ENCODE peak calls at places on chromosomes 13 and 19, in four cellular contexts. S, R, Q and P are unnamed samples.

GRCh38 chr13:72782717-72783116 is 784 bp downstream of the PIBF1 start:
- DNase-seq in Q (no peak), S (no peak), R (no peak), P (no peak)

GRCh38 chr19:37932985-37933953 is 26.3 kb downstream of the SIPA1L3 start:
- DNase-seq in S (no peak), Q (no peak), R (peak), P (no peak)

GRCh38 chr13:97496511-97496910 is 62.5 kb downstream of the RAP2A start:
- DNase-seq in Q (no peak), R (no peak), S (no peak), P (no peak)

GRCh38 chr19:46487802-46488445 is 7.7 kb downstream of the PNMA8B start:
- DNase-seq in R (peak), Q (peak), S (peak), P (peak)

GRCh38 chr13:48159436-48160225 is 64.7 kb upstream of the MED4 start:
- DNase-seq in Q (no peak), S (no peak), R (no peak), P (no peak)

GRCh38 chr19:37346091-37346490 is 24.8 kb upstream of the ZNF527 start:
- DNase-seq in Q (no peak), R (no peak), S (no peak), P (no peak)

GRCh38 chr13:37666036-37666435 is 67.5 kb upstream of the POSTN start:
- DNase-seq in R (no peak), S (no peak), Q (no peak), P (no peak)

GRCh38 chr13:40456397-40456958 is 210.0 kb downstream of the FOXO1 start:
- DNase-seq in S (no peak), R (no peak), Q (no peak), P (no peak)

GRCh38 chr13:94920578-94920977 is 208.2 kb upstream of the SOX21 start:
- DNase-seq in Q (no peak), S (no peak), R (no peak), P (no peak)

DNA sequence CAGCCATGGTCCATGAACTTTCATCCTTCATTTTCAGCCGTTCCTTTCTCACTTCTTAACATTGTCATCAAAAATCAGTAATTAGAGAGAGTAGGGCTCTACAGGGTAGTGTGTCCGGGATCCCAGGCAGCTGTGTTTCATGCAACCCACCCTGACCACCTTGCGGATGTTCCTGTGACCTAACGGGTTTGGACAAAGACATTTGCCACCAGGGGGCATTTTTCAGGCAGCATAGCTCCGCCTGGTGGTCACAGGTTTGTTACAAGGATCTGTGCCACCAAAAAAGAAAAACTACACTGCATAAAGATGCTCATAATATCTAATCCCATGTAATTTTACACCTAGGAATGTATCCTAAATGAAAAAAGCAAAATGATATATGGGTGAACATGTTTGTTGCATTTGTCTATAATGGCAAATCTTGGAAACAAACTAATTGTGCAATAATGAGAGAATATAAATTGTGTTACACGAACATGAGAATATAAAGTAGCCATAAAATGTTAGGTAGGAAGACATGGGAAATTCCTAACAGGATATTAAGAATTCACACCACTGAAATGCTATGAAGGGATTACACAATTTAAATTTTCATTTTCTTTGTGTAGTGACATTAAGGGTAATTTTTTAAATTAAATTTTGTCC is 123.0 kb downstream of the SLC7A1 start:
- DNase-seq in R (peak), S (peak), Q (peak), P (peak)
- TF ChIP-seq FOSL1 in R (no peak), S (no peak), Q (no peak), P (no peak)

GRCh38 chr19:41299755-41300089 is 10.2 kb upstream of the CCDC97 start:
- DNase-seq in Q (no peak), R (no peak), S (no peak), P (no peak)
- TF ChIP-seq FOSL1 in Q (no peak), R (no peak), S (no peak), P (no peak)

GRCh38 chr19:29283366-29283765 is 70.4 kb upstream of the UQCRFS1 start:
- DNase-seq in R (no peak), S (no peak), Q (no peak), P (no peak)

GRCh38 chr19:29287061-29287460 is 74.1 kb upstream of the UQCRFS1 start:
- DNase-seq in R (no peak), S (no peak), Q (no peak), P (no peak)

GRCh38 chr19:29288276-29288675 is 75.3 kb upstream of the UQCRFS1 start:
- DNase-seq in S (no peak), Q (no peak), R (no peak), P (no peak)

GRCh38 chr19:29285187-29285687 is 72.3 kb upstream of the UQCRFS1 start:
- DNase-seq in R (no peak), Q (no peak), S (no peak), P (no peak)

GRCh38 chr19:29285878-29286277 is 72.9 kb upstream of the UQCRFS1 start:
- DNase-seq in S (peak), Q (peak), R (no peak), P (no peak)
- TF ChIP-seq FOSL1 in S (no peak), Q (no peak), R (no peak), P (no peak)

GRCh38 chr13:19182536-19182935 is 912 bp upstream of the TUBA3C start:
- DNase-seq in S (no peak), Q (no peak), R (no peak), P (no peak)
- TF ChIP-seq FOSL1 in S (no peak), Q (no peak), R (no peak), P (no peak)

DNA sequence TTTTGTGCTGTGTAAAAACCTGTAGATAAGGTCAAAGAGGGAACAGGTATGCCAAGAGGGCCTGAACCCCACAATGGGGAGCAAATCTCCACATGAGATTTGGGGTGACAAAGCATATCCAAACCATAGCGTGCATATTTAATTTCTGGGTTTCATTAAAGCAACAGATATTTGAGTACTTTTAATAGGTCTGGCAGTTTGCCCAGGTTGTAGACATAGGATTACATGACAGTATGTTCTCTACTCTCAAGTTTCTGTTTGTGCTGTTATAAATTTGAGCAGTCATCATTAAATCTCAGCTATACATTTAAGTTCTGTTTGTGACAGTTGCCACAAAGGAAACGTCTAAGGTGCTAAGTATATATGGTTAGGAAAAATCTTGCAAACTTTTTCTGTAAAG is 236.4 kb downstream of the ATP8A2 start:
- DNase-seq in Q (no peak), S (no peak), R (no peak), P (no peak)
- TF ChIP-seq FOSL1 in Q (no peak), S (no peak), R (no peak), P (no peak)

GRCh38 chr13:107028751-107029150 is 460.8 kb upstream of the ARGLU1 start:
- DNase-seq in S (no peak), Q (no peak), R (no peak), P (no peak)

GRCh38 chr13:107023335-107023734 is 455.4 kb upstream of the ARGLU1 start:
- DNase-seq in R (no peak), S (no peak), Q (no peak), P (no peak)

GRCh38 chr13:107020393-107020792 is 452.5 kb upstream of the ARGLU1 start:
- DNase-seq in S (no peak), Q (no peak), R (no peak), P (no peak)

GRCh38 chr13:107031691-107032090 is 463.8 kb upstream of the ARGLU1 start:
- DNase-seq in S (no peak), R (no peak), Q (no peak), P (no peak)

DNA sequence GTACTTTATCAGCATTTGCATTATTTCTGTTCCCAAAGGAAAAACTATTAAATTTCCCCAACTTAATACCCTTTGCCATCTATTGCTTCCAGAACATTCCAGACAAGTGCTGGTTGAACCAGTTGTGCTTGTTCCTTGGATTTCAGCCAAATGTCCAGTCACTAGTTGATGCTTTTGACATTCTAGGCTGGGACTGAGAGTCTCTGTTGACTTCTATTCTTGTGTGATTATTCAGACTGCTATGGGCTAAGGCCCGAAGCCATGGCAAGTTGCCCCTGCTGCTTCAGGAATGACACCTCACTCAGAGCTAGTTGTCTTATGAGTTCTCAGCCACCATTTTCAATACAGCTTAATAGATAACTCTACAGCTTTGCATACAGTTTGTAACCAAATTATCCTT is 458.1 kb upstream of the ARGLU1 start:
- DNase-seq in R (no peak), Q (no peak), S (no peak), P (no peak)
- TF ChIP-seq FOSL1 in R (no peak), Q (no peak), S (no peak), P (no peak)

GRCh38 chr13:44271915-44272341 is 101.7 kb upstream of the SERP2 start:
- DNase-seq in Q (no peak), R (no peak), S (no peak), P (no peak)
- TF ChIP-seq FOSL1 in Q (no peak), R (no peak), S (no peak), P (no peak)

GRCh38 chr13:75541961-75542360 is 4.3 kb upstream of the COMMD6 start:
- DNase-seq in Q (no peak), R (no peak), S (no peak), P (no peak)

GRCh38 chr13:75533866-75534265 is 3.8 kb downstream of the COMMD6 start:
- DNase-seq in S (no peak), R (no peak), Q (no peak), P (no peak)

GRCh38 chr13:75541287-75541686 is 3.6 kb upstream of the COMMD6 start:
- DNase-seq in Q (no peak), S (no peak), R (no peak), P (no peak)

GRCh38 chr13:75537401-75538365 is at the start of gene COMMD6:
- DNase-seq in R (peak), S (peak), Q (peak), P (peak)
- TF ChIP-seq FOSL1 in R (no peak), S (no peak), Q (no peak), P (no peak)

GRCh38 chr19:41373993-41374392 is 2.3 kb upstream of the TMEM91 start:
- DNase-seq in S (no peak), Q (no peak), R (no peak), P (no peak)

GRCh38 chr19:41371541-41371940 is 4.8 kb upstream of the TMEM91 start:
- DNase-seq in Q (no peak), S (no peak), R (no peak), P (no peak)

GRCh38 chr19:41377977-41378707 is 1.8 kb downstream of the TMEM91 start:
- DNase-seq in R (no peak), Q (peak), S (peak), P (no peak)

GRCh38 chr19:41376998-41377365 is 649 bp downstream of the TMEM91 start:
- DNase-seq in S (no peak), Q (no peak), R (no peak), P (no peak)

DNA sequence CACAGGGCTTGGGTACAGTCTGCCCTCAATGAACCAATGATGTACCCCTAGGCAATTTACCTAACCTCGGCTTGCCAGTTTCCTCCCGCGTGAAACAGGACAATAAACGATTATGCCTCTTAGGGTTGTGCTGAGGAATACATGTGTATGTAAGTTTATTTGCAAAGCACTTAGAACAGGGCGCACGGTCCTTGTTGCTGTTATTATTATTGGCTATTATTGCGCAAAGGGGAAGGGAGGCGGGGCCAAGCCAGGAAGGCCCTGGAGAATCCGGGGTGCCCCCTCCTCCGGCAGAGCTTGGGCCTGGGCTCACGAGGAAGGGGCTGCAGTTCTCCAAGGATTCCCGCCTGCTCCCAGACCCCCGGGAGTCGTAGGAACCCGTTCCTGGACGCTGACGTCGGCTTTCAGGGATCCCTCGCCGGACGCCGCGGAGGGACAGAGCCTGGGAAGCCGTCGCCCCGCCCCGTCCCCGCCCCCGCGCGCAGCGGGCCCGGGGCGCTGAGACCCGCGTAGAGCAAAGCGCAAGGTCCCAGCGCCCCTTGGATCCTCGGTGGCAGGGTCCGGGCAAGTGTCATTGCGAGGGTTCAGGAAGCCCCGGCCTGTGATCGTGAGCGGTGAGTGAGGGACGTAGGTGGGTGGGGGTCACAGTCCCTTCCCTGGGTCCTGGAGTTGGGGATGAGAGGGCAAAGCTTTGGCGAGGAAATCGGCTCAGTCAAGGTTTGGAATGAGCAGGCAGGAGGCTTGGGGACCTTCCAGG is at the start of gene TMEM91:
- DNase-seq in S (peak), R (no peak), Q (peak), P (no peak)
- TF ChIP-seq FOSL1 in S (peak), R (no peak), Q (no peak), P (no peak)